ENCODE peak calls at places on chromosomes 13 and 19, in four cellular contexts. A is CD8-positive, alpha-beta T cell; W is GM13977; N is hepatic stellate cell. H is an unnamed sample.

GRCh38 chr19:7533925-7534480 is 1.5 kb upstream of the PNPLA6 start:
- DNase-seq in A (peak), W (peak), N (peak), H (peak)

GRCh38 chr19:3062165-3063105 is at the start of gene TLE5:
- DNase-seq in A (peak), W (peak), N (peak), H (peak)

GRCh38 chr19:48918801-48919247 is 14.7 kb upstream of the DHDH start:
- DNase-seq in A (peak), W (no peak), N (peak), H (no peak)

GRCh38 chr13:20090349-20090748 is 70.5 kb downstream of the GJA3 start:
- DNase-seq in A (no peak), W (no peak), N (no peak), H (no peak)

GRCh38 chr19:38617283-38617763 is 430 bp downstream of the MAP4K1 start:
- DNase-seq in A (no peak), W (no peak), N (no peak), H (no peak)

GRCh38 chr13:98142427-98143156 is at the start of gene FARP1:
- DNase-seq in A (no peak), W (peak), N (peak), H (peak)

GRCh38 chr13:30479590-30480219 is 14.0 kb upstream of the HMGB1 start:
- DNase-seq in A (no peak), W (no peak), N (no peak), H (no peak)

GRCh38 chr13:104534847-104535246 is 1468.6 kb upstream of the SLC10A2 start:
- DNase-seq in A (no peak), W (no peak), N (no peak), H (no peak)